ENCODE peak calls at places on chromosomes 1 and 21, in eight cellular contexts. I is WTC11, R is GM12878, K is SK-N-SH, O is A549, G is H1, X is HepG2, C is K562. W is an unnamed sample.

GRCh38 chr1:10068605-10069294 is 36.0 kb downstream of the UBE4B start:
- DNase-seq in I (no peak), R (no peak), K (no peak), O (no peak), G (no peak), X (no peak), C (no peak), W (peak; percentile 47)

GRCh38 chr1:160640359-160641123 is 6.3 kb downstream of the SLAMF1 start:
- DNase-seq in I (no peak), R (no peak), K (no peak), O (no peak), G (no peak), X (no peak), C (no peak), W (no peak)

GRCh38 chr21:35203093-35204021 is 154.3 kb upstream of the RUNX1 start:
- DNase-seq in I (no peak), R (no peak), K (no peak), O (no peak), G (no peak), X (no peak), C (no peak), W (peak; percentile 93)

GRCh38 chr1:7878027-7878426 is 25.2 kb upstream of the UTS2 start:
- DNase-seq in I (no peak), R (no peak), K (no peak), O (no peak), G (no peak), X (no peak), C (no peak), W (no peak)

GRCh38 chr1:57312869-57313268 is 111.0 kb downstream of the DAB1 start:
- DNase-seq in I (no peak), R (no peak), K (no peak), O (no peak), G (no peak), X (no peak), C (no peak), W (no peak)

GRCh38 chr21:26769613-26770188 is 75.5 kb downstream of the ADAMTS1 start:
- DNase-seq in I (no peak), R (no peak), K (peak; percentile 40), O (no peak), G (no peak), X (no peak), C (no peak), W (peak; percentile 73)

GRCh38 chr1:3170566-3171453 is 101.8 kb downstream of the PRDM16 start:
- DNase-seq in I (no peak), R (no peak), K (peak; percentile 89), O (no peak), G (no peak), X (peak; percentile 40), C (peak; percentile 38), W (no peak)

GRCh38 chr1:1399870-1400575 is 888 bp upstream of the CCNL2 start:
- DNase-seq in I (no peak), R (no peak), K (no peak), O (no peak), G (no peak), X (no peak), C (no peak), W (peak; percentile 18)

GRCh38 chr1:39196244-39197215 is 8.0 kb upstream of the MACF1 start:
- DNase-seq in I (no peak), R (no peak), K (peak; percentile 33), O (no peak), G (no peak), X (no peak), C (peak; percentile 80), W (peak; percentile 50)

GRCh38 chr1:207342351-207342750 is 20.9 kb downstream of the CD55 start:
- DNase-seq in I (no peak), R (no peak), K (no peak), O (no peak), G (no peak), X (no peak), C (no peak), W (no peak)

DNA sequence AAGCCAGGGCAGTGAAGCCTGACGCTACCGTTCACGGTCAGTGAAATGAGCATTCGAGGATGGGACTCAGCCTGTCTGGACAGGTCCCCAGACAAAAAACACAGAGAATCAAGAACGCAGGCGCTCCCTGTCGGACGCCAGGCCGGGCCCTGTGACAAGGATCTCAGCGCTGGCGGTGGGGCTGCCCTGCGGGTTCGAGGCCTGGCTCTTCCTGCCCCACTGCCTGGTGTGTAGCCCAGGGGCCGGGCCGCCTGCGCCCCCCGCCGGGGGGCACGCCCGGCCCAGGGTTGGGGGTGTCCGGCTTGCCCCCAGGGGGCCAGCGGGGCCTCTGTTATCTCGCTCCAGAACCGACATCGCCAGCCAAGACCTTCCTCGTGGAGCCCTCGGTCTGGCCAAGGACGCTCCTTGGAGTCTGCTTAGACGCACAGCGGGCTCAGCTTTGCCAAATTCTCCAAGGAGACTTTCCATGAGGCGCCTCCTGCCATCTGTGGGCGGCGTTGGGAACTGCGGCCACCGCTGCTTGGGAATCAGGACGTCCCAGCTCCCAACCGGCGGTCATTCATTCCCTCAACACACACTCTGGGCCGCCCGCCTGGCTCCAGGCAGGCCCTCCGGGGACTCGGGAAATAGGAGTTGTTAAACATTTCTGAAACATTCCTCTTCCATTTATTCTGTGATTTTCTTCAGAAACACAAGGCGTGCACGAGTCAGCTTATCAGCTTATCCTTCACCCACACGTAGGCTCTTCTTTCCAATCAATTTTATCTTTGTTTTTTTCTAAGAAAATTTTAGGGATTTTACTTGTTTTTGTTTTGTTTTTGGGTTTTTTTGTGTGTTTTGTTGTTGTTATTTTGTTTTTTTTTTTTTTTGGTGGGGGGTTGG is 11.3 kb upstream of the RIPK4 start:
- DNase-seq in I (peak; percentile 97), R (no peak), K (peak; percentile 81), O (no peak), G (peak; percentile 79), X (peak; percentile 51), C (peak; percentile 67), W (peak; percentile 69)
- TF ChIP-seq USF2 in I (no peak), R (no peak), K (no peak), O (no peak), G (no peak), X (no peak), C (no peak), W (no peak)

GRCh38 chr1:154608522-154609294 is 722 bp upstream of the ADAR start:
- DNase-seq in I (peak; percentile 71), R (no peak), K (peak; percentile 77), O (peak; percentile 22), G (no peak), X (peak; percentile 46), C (peak; percentile 55), W (peak; percentile 64)
- TF ChIP-seq USF2 in I (no peak), R (no peak), K (no peak), O (no peak), G (no peak), X (no peak), C (no peak), W (no peak)

GRCh38 chr1:6796095-6796494 is 10.8 kb downstream of the CAMTA1 start:
- DNase-seq in I (no peak), R (no peak), K (no peak), O (no peak), G (no peak), X (no peak), C (no peak), W (no peak)

GRCh38 chr1:6795661-6796060 is 10.4 kb downstream of the CAMTA1 start:
- DNase-seq in I (no peak), R (no peak), K (no peak), O (no peak), G (no peak), X (no peak), C (no peak), W (peak; percentile 97)

GRCh38 chr1:6790146-6790545 is 4.9 kb downstream of the CAMTA1 start:
- DNase-seq in I (no peak), R (no peak), K (no peak), O (no peak), G (no peak), X (no peak), C (no peak), W (no peak)

GRCh38 chr1:6795203-6795602 is 9.9 kb downstream of the CAMTA1 start:
- DNase-seq in I (no peak), R (no peak), K (no peak), O (no peak), G (no peak), X (no peak), C (no peak), W (no peak)

DNA sequence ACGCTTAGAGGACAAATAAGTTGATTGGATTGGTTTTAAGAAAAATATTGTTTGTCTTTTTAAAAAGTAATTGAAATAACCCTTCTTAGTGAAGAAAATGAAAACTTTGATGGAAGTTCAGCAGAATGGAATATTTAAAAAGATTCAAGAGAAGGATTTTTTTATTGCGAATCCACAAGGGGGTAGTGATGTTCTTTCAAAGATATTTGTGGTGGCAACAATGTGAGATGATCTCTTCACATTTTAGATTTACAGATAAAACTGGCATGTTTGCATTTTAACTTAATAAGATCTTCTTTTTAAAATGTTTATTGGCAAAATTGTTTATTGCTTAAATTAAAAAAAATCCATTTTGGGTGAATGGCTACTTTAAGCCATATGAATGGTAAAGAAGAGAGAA is 8.9 kb downstream of the CAMTA1 start:
- DNase-seq in I (no peak), R (no peak), K (peak; percentile 50), O (peak; percentile 25), G (no peak), X (peak; percentile 32), C (no peak), W (peak; percentile 74)
- TF ChIP-seq USF2 in I (no peak), R (no peak), K (no peak), O (no peak), G (no peak), X (no peak), C (no peak), W (no peak)

DNA sequence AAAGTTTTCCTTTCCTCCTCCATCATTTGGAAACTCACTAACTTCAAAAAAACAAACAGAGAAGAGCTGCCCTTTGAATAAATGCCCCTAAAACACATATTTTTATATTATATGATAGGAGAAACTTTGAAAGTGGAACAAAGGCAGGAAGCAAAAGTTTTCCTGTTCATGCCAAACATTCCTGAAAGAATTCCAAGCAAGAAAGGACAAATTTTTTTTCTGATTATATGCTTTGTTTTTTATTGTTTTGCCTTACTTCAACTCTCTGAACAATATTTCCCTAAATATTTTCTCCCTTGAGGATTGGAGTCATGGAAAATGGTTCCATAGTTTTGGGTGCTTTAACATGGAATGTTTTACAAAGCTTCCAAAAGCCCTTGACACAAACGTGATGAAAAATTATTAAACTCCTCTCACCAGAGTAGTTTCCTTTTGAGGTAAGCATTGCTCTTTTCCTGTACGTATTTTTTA is 638.5 kb upstream of the CAMK1G start:
- DNase-seq in I (no peak), R (no peak), K (no peak), O (no peak), G (no peak), X (no peak), C (no peak), W (no peak)
- TF ChIP-seq USF2 in I (no peak), R (no peak), K (no peak), O (no peak), G (no peak), X (no peak), C (no peak), W (no peak)

DNA sequence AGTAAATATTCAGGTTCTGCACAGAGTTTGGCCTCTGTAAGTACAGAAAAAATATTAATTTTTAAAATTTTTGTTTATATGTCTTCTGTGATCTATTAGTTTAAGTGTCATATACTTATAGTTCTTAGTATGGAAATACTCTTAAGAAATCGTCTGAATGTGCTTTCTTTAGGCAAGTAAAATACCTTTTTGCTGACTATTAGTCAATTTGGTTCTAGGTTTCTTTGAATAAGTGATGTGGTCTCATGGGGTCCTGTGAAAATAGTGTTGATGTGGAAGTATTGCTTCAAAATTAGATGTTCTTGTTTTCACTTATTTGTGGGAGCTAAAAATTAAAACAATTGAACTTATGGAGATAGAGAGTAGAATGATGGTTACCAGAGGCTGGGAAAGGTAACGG is 23.9 kb downstream of the MIGA1 start:
- DNase-seq in I (no peak), R (no peak), K (no peak), O (no peak), G (no peak), X (no peak), C (no peak), W (no peak)
- TF ChIP-seq USF2 in I (no peak), R (no peak), K (no peak), O (no peak), G (no peak), X (no peak), C (no peak), W (no peak)

W was measured in IMR-90.